ENCODE peak calls at places on chromosomes 3 and 15, in ten cellular contexts. U is fibroblast of mammary gland, W is bronchial epithelial cell, E is psoas muscle, N is heart left ventricle, L is fibroblast of the aortic adventitia, P is mucosa of descending colon, H is GM20000, Y is H1, Q is uterus. S is an unnamed sample.

GRCh38 chr15:78056714-78057269 is 20.7 kb downstream of the TBC1D2B start:
- DNase-seq in U (peak), W (peak), E (no peak), N (peak), L (peak), P (peak), H (no peak), Y (no peak), Q (no peak), S (no peak)

GRCh38 chr3:125310623-125311076 is 64.5 kb downstream of the ZNF148 start:
- DNase-seq in U (no peak), W (no peak), E (no peak), N (no peak), L (no peak), P (no peak), H (peak), Y (no peak), Q (no peak), S (no peak)

GRCh38 chr15:66851226-66852063 is 149.4 kb downstream of the SMAD6 start:
- DNase-seq in U (peak), W (no peak), E (peak), N (peak), L (peak), P (peak), H (peak), Y (peak), Q (peak), S (peak)

GRCh38 chr3:51796859-51797258 is 17.8 kb upstream of the IQCF6 start:
- DNase-seq in U (no peak), W (peak), E (no peak), N (no peak), L (no peak), P (no peak), H (no peak), Y (no peak), Q (no peak), S (peak)

GRCh38 chr3:68129065-68129464 is 474.7 kb upstream of the SUCLG2 start:
- DNase-seq in U (no peak), W (no peak), E (no peak), N (no peak), L (no peak), P (no peak), H (no peak), Y (no peak), Q (no peak), S (no peak)

GRCh38 chr3:160695906-160696305 is 18.9 kb downstream of the ARL14 start:
- DNase-seq in U (no peak), W (no peak), E (no peak), N (no peak), L (peak), P (no peak), H (no peak), Y (no peak), Q (no peak), S (no peak)

GRCh38 chr3:94004301-94004910 is 24.0 kb downstream of the STX19 start:
- DNase-seq in U (peak), W (peak), E (no peak), N (no peak), L (peak), P (no peak), H (peak), Y (no peak), Q (no peak), S (no peak)

GRCh38 chr3:173753593-173753992 is 356.0 kb downstream of the NLGN1 start:
- DNase-seq in U (peak), W (no peak), E (no peak), N (no peak), L (no peak), P (no peak), H (no peak), Y (no peak), Q (no peak), S (no peak)

GRCh38 chr3:107241217-107241616 is 136.0 kb upstream of the CCDC54 start:
- DNase-seq in U (peak), W (peak), E (no peak), N (peak), L (no peak), P (peak), H (no peak), Y (no peak), Q (no peak), S (no peak)

GRCh38 chr15:40871749-40872617 is 2.1 kb downstream of the RHOV start:
- DNase-seq in U (no peak), W (peak), E (no peak), N (no peak), L (no peak), P (peak), H (peak), Y (no peak), Q (no peak), S (peak)

GRCh38 chr15:69794643-69795461 is 302.9 kb downstream of the TLE3 start:
- DNase-seq in U (peak), W (peak), E (no peak), N (no peak), L (peak), P (no peak), H (no peak), Y (no peak), Q (peak), S (peak)

GRCh38 chr3:19866751-19867347 is 67.2 kb downstream of the EFHB start:
- DNase-seq in U (peak), W (peak), E (no peak), N (peak), L (peak), P (no peak), H (peak), Y (peak), Q (peak), S (no peak)

GRCh38 chr15:38207591-38207990 is 45.0 kb upstream of the SPRED1 start:
- DNase-seq in U (no peak), W (peak), E (no peak), N (no peak), L (no peak), P (no peak), H (no peak), Y (no peak), Q (no peak), S (peak)

GRCh38 chr15:81848701-81849100 is 197.1 kb downstream of the MEX3B start:
- DNase-seq in U (no peak), W (no peak), E (no peak), N (no peak), L (no peak), P (no peak), H (no peak), Y (no peak), Q (no peak), S (no peak)

GRCh38 chr3:112642912-112643506 is 2.1 kb upstream of the CCDC80 start:
- DNase-seq in U (peak), W (peak), E (peak), N (peak), L (peak), P (peak), H (peak), Y (peak), Q (peak), S (peak)

GRCh38 chr3:112643621-112644236 is 2.8 kb upstream of the CCDC80 start:
- DNase-seq in U (no peak), W (no peak), E (no peak), N (no peak), L (peak), P (no peak), H (peak), Y (no peak), Q (no peak), S (no peak)

GRCh38 chr3:112639451-112640332 is 1.3 kb downstream of the CCDC80 start:
- DNase-seq in U (peak), W (no peak), E (no peak), N (no peak), L (peak), P (no peak), H (no peak), Y (no peak), Q (peak), S (no peak)

GRCh38 chr3:112640333-112640863 is 545 bp downstream of the CCDC80 start:
- DNase-seq in U (peak), W (peak), E (no peak), N (no peak), L (peak), P (no peak), H (no peak), Y (no peak), Q (peak), S (peak)

DNA sequence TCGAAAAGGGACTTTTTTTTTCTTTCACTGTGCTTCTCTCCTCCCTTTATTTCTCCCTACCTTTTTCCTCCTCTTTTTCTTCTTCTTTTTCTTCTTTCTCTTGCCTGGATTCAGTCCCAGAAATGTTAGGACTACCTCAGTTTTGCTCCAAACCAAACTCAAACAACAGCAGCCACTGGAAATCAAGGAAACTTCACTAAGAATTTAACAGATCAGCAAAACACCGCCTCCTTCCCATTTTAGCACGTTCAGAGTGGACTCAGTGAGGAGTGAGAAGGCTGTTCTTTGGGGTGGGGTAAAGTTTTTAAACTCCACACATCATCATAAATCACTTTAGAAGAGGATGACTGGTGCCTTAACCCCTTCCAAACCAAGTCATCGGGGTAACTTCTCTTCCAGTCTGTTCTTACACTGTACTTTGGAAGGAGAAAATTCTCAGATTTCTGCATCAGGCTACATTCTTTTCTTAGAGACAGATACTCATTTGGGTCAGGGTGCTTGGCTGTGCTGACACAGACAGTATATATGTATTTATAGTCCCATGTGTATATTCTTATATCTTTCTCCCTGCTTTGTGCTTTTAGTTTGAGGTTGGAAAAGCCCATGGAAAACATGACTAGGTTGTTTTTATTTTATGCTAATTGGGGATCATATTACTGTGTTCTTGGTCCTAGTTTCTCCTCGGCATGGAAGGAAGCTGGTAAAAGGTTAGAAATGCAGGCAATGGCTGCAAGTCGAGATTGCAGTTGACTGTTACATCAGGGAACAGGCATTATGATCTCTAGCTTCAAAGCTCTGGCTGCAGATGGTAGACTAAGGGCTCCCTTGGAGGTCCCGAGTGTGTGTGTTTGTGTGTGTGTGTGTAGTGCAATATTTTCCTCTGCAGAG is at the start of gene CCDC80:
- DNase-seq in U (peak), W (peak), E (no peak), N (peak), L (peak), P (no peak), H (no peak), Y (no peak), Q (peak), S (peak)
- TF ChIP-seq CTCF in U (no peak), W (no peak), E (no peak), N (no peak), L (no peak), P (no peak), H (no peak), Y (no peak), Q (no peak), S (no peak)

DNA sequence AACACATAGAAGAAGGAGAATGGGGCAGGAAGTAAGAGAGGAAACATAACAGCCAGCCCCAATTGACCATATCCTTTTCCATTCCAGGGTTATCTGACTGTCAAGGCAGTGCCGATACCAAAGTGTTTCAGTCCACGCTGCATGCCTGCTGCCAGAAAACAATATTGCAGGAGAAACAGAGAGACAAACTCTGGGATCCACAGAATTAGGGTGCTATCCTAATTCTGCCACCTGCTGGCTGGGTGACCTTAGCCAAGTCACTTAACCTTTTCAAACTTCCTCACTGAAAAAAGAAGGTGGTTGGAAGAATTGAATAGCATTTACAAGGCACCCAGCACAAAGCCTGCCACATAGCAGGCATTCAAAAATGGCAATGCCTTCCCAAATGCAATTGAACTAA is 32.0 kb downstream of the GLB1 start:
- DNase-seq in U (no peak), W (peak), E (no peak), N (no peak), L (no peak), P (no peak), H (no peak), Y (no peak), Q (no peak), S (no peak)
- TF ChIP-seq CTCF in U (no peak), W (peak), E (no peak), N (no peak), L (no peak), P (no peak), H (no peak), Y (no peak), Q (no peak), S (peak)

GRCh38 chr3:117080899-117081298 is 371.3 kb downstream of the TUSC7 start:
- DNase-seq in U (no peak), W (no peak), E (no peak), N (no peak), L (no peak), P (no peak), H (no peak), Y (peak), Q (no peak), S (no peak)
- TF ChIP-seq CTCF in U (no peak), W (no peak), E (no peak), N (no peak), L (no peak), P (no peak), H (no peak), Y (no peak), Q (no peak), S (no peak)

DNA sequence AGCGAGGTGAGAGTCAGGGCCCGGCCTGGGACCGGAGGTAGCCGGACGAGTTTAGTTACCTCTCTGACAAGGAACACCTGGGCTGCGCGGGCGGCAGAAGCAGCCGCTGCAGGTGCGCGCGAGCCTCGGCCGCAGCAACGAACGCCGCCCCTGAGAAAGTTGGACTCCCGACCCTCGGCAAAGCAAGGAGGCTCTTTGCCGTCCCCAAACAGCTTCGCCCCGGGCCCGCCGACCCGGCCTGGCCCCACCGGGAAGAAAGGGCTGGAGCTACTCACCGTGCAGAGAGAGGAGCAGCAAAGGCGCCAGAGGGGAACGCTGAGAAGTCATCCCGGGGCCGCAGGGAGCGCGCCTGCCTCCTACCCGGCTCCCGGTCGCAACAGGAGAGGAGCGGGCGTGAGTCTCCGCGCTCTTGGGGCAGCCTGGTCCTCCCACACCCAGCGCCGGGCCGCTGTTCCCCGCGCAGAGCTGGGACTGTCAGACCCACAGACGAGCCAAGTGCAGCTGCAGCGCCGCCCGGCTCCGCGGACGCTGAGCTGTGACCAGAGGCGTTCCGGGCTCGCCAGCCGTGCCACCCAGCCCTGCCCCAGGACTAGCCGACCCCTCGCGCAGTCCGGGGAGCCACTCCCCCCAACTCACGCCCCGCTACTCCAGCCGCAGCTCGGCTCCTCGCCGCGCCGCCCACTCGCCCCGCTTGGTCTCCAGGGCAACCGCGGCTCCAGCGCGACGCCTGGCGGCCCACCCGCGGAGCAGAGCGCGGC is at the start of gene IGSF11:
- DNase-seq in U (peak), W (peak), E (peak), N (peak), L (peak), P (peak), H (peak), Y (peak), Q (peak), S (peak)
- TF ChIP-seq CTCF in U (no peak), W (peak), E (peak), N (peak), L (no peak), P (no peak), H (peak), Y (peak), Q (peak), S (peak)

DNA sequence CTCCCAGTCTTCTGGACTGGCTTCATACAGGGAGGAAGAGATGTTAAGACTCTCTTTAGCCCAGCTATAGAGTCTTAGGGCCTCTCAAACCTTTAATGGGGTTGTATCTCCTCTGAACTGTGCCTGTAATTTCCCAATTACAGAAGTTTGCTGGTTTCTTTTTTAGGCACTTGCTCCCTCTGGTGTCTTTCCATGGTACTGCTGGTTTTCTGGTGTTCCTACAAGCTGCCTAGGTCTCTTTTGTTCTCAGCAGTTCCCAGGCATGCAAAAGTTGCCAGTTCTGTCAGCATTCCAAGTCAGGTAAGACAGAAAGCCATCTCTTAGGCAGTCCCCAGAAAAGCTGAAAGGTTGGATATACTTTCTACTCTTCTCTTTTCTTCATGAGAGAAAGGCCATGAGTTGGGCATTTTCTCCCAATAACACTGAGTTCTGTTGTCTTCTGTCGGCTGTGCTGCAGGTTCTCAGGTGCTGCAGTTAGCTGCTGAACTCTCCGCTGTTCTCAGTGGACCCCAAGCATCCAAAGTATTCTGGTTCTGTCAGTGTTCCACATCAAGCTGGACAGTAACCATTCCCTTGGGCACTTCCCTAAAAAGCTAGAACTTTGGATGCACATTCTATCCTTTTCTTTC is 54.4 kb upstream of the EHHADH start:
- DNase-seq in U (peak), W (peak), E (no peak), N (peak), L (peak), P (no peak), H (peak), Y (peak), Q (no peak), S (peak)
- TF ChIP-seq CTCF in U (peak), W (peak), E (peak), N (peak), L (peak), P (peak), H (peak), Y (no peak), Q (no peak), S (peak)